ENCODE peak calls at places on chromosomes 4 and X, in ten cellular contexts. T is activated CD8-positive, alpha-beta memory T cell treated with anti-CD3 and anti-CD28 coated beads for 4 hours; W is brain microvascular endothelial cell; M is IMR-90; X is non-pigmented ciliary epithelial cell; F is NCI-H1092; H is stomach; J is stimulated activated CD8-positive, alpha-beta memory T cell treated with anti-CD3 and anti-CD28 coated beads, Interleukin-7, amount 100 ng/mL, for 24 hours; Y is neural crest cell; U is foreskin fibroblast. L is an unnamed sample.

GRCh38 chrX:119690921-119691716 is 1.8 kb downstream of the SEPTIN6 start:
- DNase-seq in T (peak; percentile 35), W (peak; percentile 17), M (peak; percentile 51), X (no peak), F (no peak), H (no peak), J (no peak), Y (no peak), U (peak; percentile 51), L (no peak)

GRCh38 chr4:156941940-156942548 is 29.6 kb downstream of the PDGFC start:
- DNase-seq in T (no peak), W (peak; percentile 97), M (peak; percentile 97), X (peak; percentile 95), F (peak; percentile 70), H (peak; percentile 79), J (no peak), Y (peak; percentile 17), U (peak; percentile 94), L (peak; percentile 29)

GRCh38 chr4:143555676-143556075 is 42.2 kb downstream of the SMARCA5 start:
- DNase-seq in T (no peak), W (no peak), M (peak; percentile 5), X (no peak), F (no peak), H (no peak), J (no peak), Y (no peak), U (no peak), L (no peak)

GRCh38 chrX:136780738-136781137 is at the start of gene ARHGEF6:
- DNase-seq in T (no peak), W (no peak), M (no peak), X (no peak), F (no peak), H (no peak), J (no peak), Y (no peak), U (peak; percentile 48), L (no peak)

GRCh38 chr4:79235074-79235473 is 90.8 kb downstream of the NAA11 start:
- DNase-seq in T (no peak), W (no peak), M (no peak), X (no peak), F (no peak), H (no peak), J (no peak), Y (no peak), U (no peak), L (no peak)

GRCh38 chr4:99462875-99463464 is 27.8 kb upstream of the ADH7 start:
- DNase-seq in T (peak; percentile 14), W (peak; percentile 63), M (peak; percentile 72), X (peak; percentile 38), F (peak; percentile 42), H (peak; percentile 65), J (no peak), Y (peak; percentile 25), U (peak; percentile 86), L (peak; percentile 76)

GRCh38 chr4:15428611-15429010 is 778 bp downstream of the C1QTNF7 start:
- DNase-seq in T (no peak), W (no peak), M (no peak), X (no peak), F (no peak), H (no peak), J (no peak), Y (no peak), U (no peak), L (no peak)

GRCh38 chr4:169664615-169665014 is 44.2 kb downstream of the CLCN3 start:
- DNase-seq in T (no peak), W (no peak), M (no peak), X (no peak), F (no peak), H (no peak), J (no peak), Y (no peak), U (no peak), L (no peak)

GRCh38 chr4:183797041-183797444 is 108.1 kb upstream of the STOX2 start:
- DNase-seq in T (no peak), W (no peak), M (no peak), X (no peak), F (no peak), H (peak; percentile 34), J (no peak), Y (no peak), U (peak; percentile 4), L (peak; percentile 71)

GRCh38 chrX:10769165-10769564 is 148.8 kb upstream of the MID1 start:
- DNase-seq in T (no peak), W (peak; percentile 8), M (peak; percentile 35), X (no peak), F (peak; percentile 77), H (no peak), J (no peak), Y (no peak), U (peak; percentile 36), L (no peak)

GRCh38 chr4:172844556-172844955 is 324.1 kb upstream of the GALNT7 start:
- DNase-seq in T (no peak), W (no peak), M (no peak), X (no peak), F (no peak), H (no peak), J (no peak), Y (no peak), U (no peak), L (no peak)

GRCh38 chr4:169024762-169025161 is 14.7 kb upstream of the CBR4 start:
- DNase-seq in T (no peak), W (peak; percentile 35), M (peak; percentile 59), X (no peak), F (peak; percentile 10), H (no peak), J (no peak), Y (no peak), U (peak; percentile 75), L (peak; percentile 37)

GRCh38 chr4:81314196-81314896 is 99.3 kb upstream of the PRKG2 start:
- DNase-seq in T (no peak), W (peak; percentile 55), M (peak; percentile 91), X (peak; percentile 5), F (peak; percentile 81), H (peak; percentile 83), J (no peak), Y (no peak), U (peak; percentile 93), L (no peak)

GRCh38 chr4:184647391-184648101 is 1.7 kb downstream of the CASP3 start:
- DNase-seq in T (no peak), W (no peak), M (peak; percentile 62), X (no peak), F (no peak), H (no peak), J (no peak), Y (no peak), U (peak; percentile 46), L (no peak)

GRCh38 chr4:103207673-103208072 is 9.5 kb upstream of the CENPE start:
- DNase-seq in T (no peak), W (no peak), M (no peak), X (no peak), F (no peak), H (no peak), J (no peak), Y (no peak), U (no peak), L (peak; percentile 55)

GRCh38 chr4:3178351-3178750 is 70.6 kb upstream of the MSANTD1 start:
- DNase-seq in T (no peak), W (no peak), M (no peak), X (no peak), F (no peak), H (no peak), J (no peak), Y (no peak), U (no peak), L (no peak)

GRCh38 chr4:186792994-186793393 is 69.3 kb upstream of the FAT1 start:
- DNase-seq in T (no peak), W (no peak), M (peak; percentile 68), X (no peak), F (no peak), H (no peak), J (no peak), Y (no peak), U (peak; percentile 75), L (no peak)